ENCODE peak calls at places on chromosomes 1 and 21, in five cellular contexts. J is ovary; C is AG04450; Z is psoas muscle; F is CD8-positive, alpha-beta memory T cell. T is an unnamed sample.

GRCh38 chr1:50859657-50860056 is 100.4 kb downstream of the FAF1 start:
- DNase-seq in J (no peak), F (no peak), Z (no peak), C (no peak), T (no peak)

GRCh38 chr1:17437260-17438175 is 2.0 kb downstream of the RCC2 start:
- DNase-seq in Z (peak; percentile 51), C (no peak), J (peak; percentile 62), F (peak; percentile 49), T (peak; percentile 46)

GRCh38 chr1:32900956-32901822 is at the start of gene TMEM54:
- DNase-seq in C (no peak), Z (peak; percentile 46), J (peak; percentile 70), F (no peak), T (no peak)

GRCh38 chr1:202056644-202057334 is 46.4 kb downstream of the ELF3 start:
- DNase-seq in F (no peak), Z (no peak), J (no peak), C (no peak), T (no peak)

GRCh38 chr1:6859415-6860343 is 74.4 kb downstream of the CAMTA1 start:
- DNase-seq in F (no peak), J (no peak), Z (no peak), C (peak; percentile 96), T (no peak)

GRCh38 chr1:183517401-183517800 is 45.1 kb downstream of the SMG7 start:
- DNase-seq in J (no peak), C (no peak), Z (no peak), F (no peak), T (no peak)

GRCh38 chr1:187626056-187626455 is 797.3 kb downstream of the PLA2G4A start:
- DNase-seq in C (no peak), J (no peak), F (no peak), Z (no peak), T (no peak)

GRCh38 chr1:20380616-20381035 is 90.0 kb downstream of the VWA5B1 start:
- DNase-seq in C (peak; percentile 85), F (no peak), J (no peak), Z (no peak), T (no peak)

GRCh38 chr1:117077267-117077666 is 17.1 kb downstream of the TTF2 start:
- DNase-seq in C (no peak), F (no peak), Z (no peak), J (no peak), T (no peak)

GRCh38 chr1:201566529-201566823 is 27.5 kb downstream of the NAV1 start:
- DNase-seq in C (no peak), Z (no peak), F (no peak), J (no peak), T (no peak)

GRCh38 chr1:54970901-54971300 is 9.5 kb upstream of the TMEM61 start:
- DNase-seq in Z (no peak), C (no peak), J (no peak), F (no peak), T (no peak)

GRCh38 chr1:181391297-181391905 is 91.9 kb upstream of the CACNA1E start:
- DNase-seq in C (no peak), Z (no peak), J (no peak), F (no peak), T (no peak)

GRCh38 chr1:210446479-210446878 is 117.8 kb downstream of the HHAT start:
- DNase-seq in Z (no peak), F (peak; percentile 40), C (no peak), J (no peak), T (peak; percentile 23)

GRCh38 chr1:210653771-210654170 is 325.1 kb downstream of the HHAT start:
- DNase-seq in F (no peak), C (no peak), Z (no peak), J (no peak), T (no peak)

GRCh38 chr1:231636157-231636556 is 9.6 kb downstream of the DISC1 start:
- DNase-seq in J (no peak), Z (no peak), C (no peak), F (no peak), T (no peak)

GRCh38 chr1:25106352-25106751 is 126.0 kb downstream of the SYF2 start:
- DNase-seq in Z (no peak), C (no peak), J (no peak), F (no peak), T (no peak)

GRCh38 chr1:162726539-162726938 is 64.0 kb upstream of the HSD17B7 start:
- DNase-seq in J (no peak), F (no peak), C (no peak), Z (no peak), T (no peak)

GRCh38 chr1:230384380-230385172 is 41.6 kb downstream of the PGBD5 start:
- DNase-seq in C (no peak), J (no peak), Z (no peak), F (no peak), T (no peak)

GRCh38 chr1:16927711-16928485 is 6.2 kb downstream of the CROCC start:
- DNase-seq in C (no peak), F (no peak), Z (no peak), J (no peak), T (no peak)

GRCh38 chr1:81802601-81803422 is 2.1 kb downstream of the ADGRL2 start:
- DNase-seq in C (no peak), F (no peak), J (peak; percentile 82), Z (peak; percentile 69), T (no peak)

GRCh38 chr1:194241215-194241614 is 1054.8 kb upstream of the B3GALT2 start:
- DNase-seq in J (no peak), C (no peak), F (no peak), Z (no peak), T (no peak)

GRCh38 chr1:71462247-71462646 is 381.4 kb upstream of the ZRANB2 start:
- DNase-seq in J (no peak), F (no peak), C (no peak), Z (no peak), T (no peak)

GRCh38 chr1:147825586-147825985 is 65.2 kb upstream of the GJA5 start:
- DNase-seq in Z (no peak), F (no peak), C (no peak), J (no peak), T (no peak)

GRCh38 chr21:34771512-34772028 is 102.8 kb downstream of the CLIC6 start:
- DNase-seq in J (no peak), C (no peak), F (no peak), Z (no peak), T (no peak)

GRCh38 chr21:39183272-39184049 is at the start of gene PSMG1:
- DNase-seq in Z (peak; percentile 96), J (peak; percentile 94), F (peak; percentile 93), C (peak; percentile 78), T (peak; percentile 97)

GRCh38 chr1:66585002-66585401 is 51.0 kb downstream of the SGIP1 start:
- DNase-seq in F (no peak), Z (no peak), J (no peak), C (no peak), T (no peak)

GRCh38 chr21:42068592-42068991 is 2.5 kb upstream of the UMODL1 start:
- DNase-seq in F (no peak), J (no peak), Z (no peak), C (no peak), T (no peak)

DNA sequence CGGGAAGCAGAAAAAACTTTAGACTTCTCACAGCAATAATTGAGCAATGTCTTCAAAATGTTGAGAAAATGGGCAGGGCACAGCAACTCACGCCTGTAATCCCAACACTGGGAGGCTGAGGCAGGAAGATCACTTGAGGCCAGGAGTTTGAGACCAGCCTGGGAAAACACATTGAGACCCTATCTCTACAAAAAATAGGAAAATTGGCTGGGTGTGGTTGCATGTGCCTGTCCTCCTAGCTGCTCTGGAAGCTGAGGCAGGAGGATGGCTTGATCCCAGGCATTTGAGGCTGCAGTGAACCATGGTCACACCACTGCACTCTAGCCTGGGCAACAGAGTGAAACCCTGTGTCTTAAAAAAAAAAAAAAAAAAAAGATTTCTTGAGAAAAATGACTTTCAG is 7.8 kb upstream of the ZFP69 start:
- DNase-seq in Z (no peak), F (no peak), C (no peak), J (no peak), T (no peak)
- H3K9me3 ChIP-seq in Z (peaks cover 33% of the 10 kb centered on the region), F (peaks cover 48% of the 10 kb centered on the region), C (peaks cover 47% of the 10 kb centered on the region), J (no peaks in the 10 kb centered on the region), T (peaks cover 19% of the 10 kb centered on the region)

DNA sequence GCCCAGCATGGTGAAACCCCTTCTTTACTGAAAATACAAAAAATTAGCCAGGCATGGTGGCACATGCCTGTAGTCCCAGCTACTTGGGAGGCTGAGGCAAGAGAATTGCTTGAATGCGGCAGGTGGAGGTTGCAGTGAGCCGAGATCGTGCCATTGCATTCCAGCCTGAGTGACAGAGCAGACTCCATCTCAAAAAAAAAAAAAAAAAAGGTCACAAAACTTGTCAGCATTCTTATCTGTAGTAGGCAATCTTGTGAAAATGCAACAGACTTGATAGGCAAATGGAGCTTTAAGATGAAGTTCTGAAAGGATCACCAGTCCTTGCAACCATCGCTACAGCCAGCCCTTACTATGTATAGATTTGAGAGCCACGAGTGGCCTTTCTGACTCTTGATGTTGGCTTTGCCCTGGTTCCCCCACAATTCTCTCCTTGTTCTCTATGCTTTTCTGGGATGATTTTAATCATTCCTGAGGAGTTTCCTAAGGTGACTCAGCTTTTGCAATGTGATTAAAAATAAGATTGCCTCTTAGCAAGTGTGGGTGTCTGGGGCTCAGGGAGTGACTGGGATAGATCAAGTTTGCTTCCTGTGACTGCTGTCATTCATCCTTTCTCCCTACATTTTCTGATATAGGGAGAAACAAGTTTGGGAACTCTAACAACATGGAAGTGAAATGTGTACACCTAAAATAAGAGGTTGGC is 7.1 kb upstream of the MAP1LC3C start:
- DNase-seq in F (no peak), C (no peak), J (no peak), Z (no peak), T (no peak)
- H3K9me3 ChIP-seq in F (no peaks in the 10 kb centered on the region), C (no peaks in the 10 kb centered on the region), J (no peaks in the 10 kb centered on the region), Z (no peaks in the 10 kb centered on the region), T (no peaks in the 10 kb centered on the region)

GRCh38 chr1:248140846-248141245 is 4.1 kb upstream of the OR2M5 start:
- DNase-seq in F (no peak), J (no peak), Z (no peak), C (no peak), T (no peak)
- H3K9me3 ChIP-seq in F (no peaks in the 10 kb centered on the region), J (no peaks in the 10 kb centered on the region), Z (no peaks in the 10 kb centered on the region), C (peaks cover 10% of the 10 kb centered on the region), T (no peaks in the 10 kb centered on the region)

DNA sequence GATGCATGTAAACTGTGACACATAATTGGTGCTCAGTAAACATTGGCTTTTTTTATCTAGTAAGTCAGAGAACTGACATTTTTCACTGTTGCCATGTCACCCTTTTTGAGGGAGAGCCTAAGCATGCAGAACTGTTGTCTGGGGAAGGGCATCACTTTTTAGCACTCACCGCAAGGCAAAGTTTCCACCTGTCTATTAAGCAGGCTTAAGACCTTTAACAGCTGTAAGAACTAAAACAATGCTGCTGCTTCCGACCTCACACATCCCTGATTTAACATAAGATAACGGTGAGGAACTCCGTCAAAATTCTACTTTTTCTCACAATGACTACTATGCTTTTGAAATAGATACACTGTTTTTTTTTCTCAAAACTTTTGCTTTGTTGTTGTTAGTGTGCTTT is 554.8 kb downstream of the NUF2 start:
- DNase-seq in J (no peak), F (no peak), C (no peak), Z (no peak), T (no peak)
- H3K9me3 ChIP-seq in J (no peaks in the 10 kb centered on the region), F (no peaks in the 10 kb centered on the region), C (no peaks in the 10 kb centered on the region), Z (no peaks in the 10 kb centered on the region), T (no peaks in the 10 kb centered on the region)

DNA sequence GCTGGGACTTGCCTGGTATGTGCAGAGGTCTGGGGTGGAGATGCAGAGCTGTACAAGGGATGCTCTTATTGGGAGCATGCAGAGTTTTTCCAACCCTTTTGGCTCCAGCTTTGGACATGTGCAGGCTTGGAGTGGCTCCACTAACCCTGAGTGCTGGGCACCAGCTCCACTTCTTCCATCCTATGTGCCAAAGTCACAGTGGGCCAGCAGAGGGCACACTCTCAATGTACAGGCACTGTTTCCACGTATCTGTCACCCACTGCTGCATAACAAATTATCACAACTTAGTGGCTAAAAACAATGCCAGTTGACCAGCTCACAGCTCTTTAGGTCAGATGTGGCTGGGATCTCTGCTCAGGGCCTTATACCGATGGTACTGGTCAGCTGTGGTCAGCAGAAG is 631.8 kb downstream of the AJAP1 start:
- DNase-seq in Z (no peak), C (no peak), F (no peak), J (no peak), T (no peak)
- H3K9me3 ChIP-seq in Z (no peaks in the 10 kb centered on the region), C (peaks cover 81% of the 10 kb centered on the region), F (no peaks in the 10 kb centered on the region), J (no peaks in the 10 kb centered on the region), T (no peaks in the 10 kb centered on the region)